ENCODE peak calls at places on chromosomes 16 and 17, in four cellular contexts. One of them, this sample, is unnamed. For H3K27me3 and H3K4me1, the result is how much of the 10 kb centered on the place peaks cover.

GRCh38 chr16:83973077-83973476 is 5.0 kb downstream of the NECAB2 start:
- DNase-seq in IMR-90: no peak
- DNase-seq in sigmoid colon: no peak
- DNase-seq in stomach: no peak
- DNase-seq in this sample: no peak

GRCh38 chr17:66446419-66446818 is 144.0 kb downstream of the PRKCA start:
- DNase-seq in IMR-90: no peak
- DNase-seq in sigmoid colon: no peak
- DNase-seq in stomach: no peak
- DNase-seq in this sample: no peak

GRCh38 chr16:66399031-66399430 is 28.1 kb upstream of the BEAN1 start:
- DNase-seq in IMR-90: peak
- DNase-seq in sigmoid colon: no peak
- DNase-seq in stomach: no peak
- DNase-seq in this sample: no peak

GRCh38 chr16:3642397-3643094 is 11.9 kb upstream of the DNASE1 start:
- DNase-seq in IMR-90: no peak
- DNase-seq in sigmoid colon: peak
- DNase-seq in stomach: peak
- DNase-seq in this sample: peak

GRCh38 chr16:11258553-11259287 is 2.7 kb upstream of the SOCS1 start:
- DNase-seq in IMR-90: no peak
- DNase-seq in sigmoid colon: peak
- DNase-seq in stomach: peak
- DNase-seq in this sample: no peak

GRCh38 chr16:12417051-12417818 is 386.5 kb downstream of the CPPED1 start:
- DNase-seq in IMR-90: no peak
- DNase-seq in sigmoid colon: no peak
- DNase-seq in stomach: no peak
- DNase-seq in this sample: no peak

GRCh38 chr16:4572715-4573114 is 16.6 kb downstream of the C16orf96 start:
- DNase-seq in IMR-90: no peak
- DNase-seq in sigmoid colon: peak
- DNase-seq in stomach: no peak
- DNase-seq in this sample: no peak

GRCh38 chr16:14071576-14072271 is 605 bp downstream of the MRTFB start:
- DNase-seq in IMR-90: no peak
- DNase-seq in sigmoid colon: no peak
- DNase-seq in stomach: no peak
- DNase-seq in this sample: no peak

GRCh38 chr17:14038206-14038605 is 31.1 kb upstream of the COX10 start:
- DNase-seq in IMR-90: peak
- DNase-seq in sigmoid colon: no peak
- DNase-seq in stomach: no peak
- DNase-seq in this sample: no peak

GRCh38 chr17:57781386-57782050 is 36.4 kb upstream of the CCDC182 start:
- DNase-seq in IMR-90: no peak
- DNase-seq in sigmoid colon: no peak
- DNase-seq in stomach: no peak
- DNase-seq in this sample: no peak

GRCh38 chr17:56808503-56808902 is 25.2 kb downstream of the C17orf67 start:
- DNase-seq in IMR-90: no peak
- DNase-seq in sigmoid colon: no peak
- DNase-seq in stomach: no peak
- DNase-seq in this sample: no peak

GRCh38 chr16:3474136-3474779 is 21.0 kb downstream of the C16orf90 start:
- DNase-seq in IMR-90: no peak
- DNase-seq in sigmoid colon: no peak
- DNase-seq in stomach: peak
- DNase-seq in this sample: no peak

GRCh38 chr17:50501054-50501453 is 7.2 kb upstream of the MYCBPAP start:
- DNase-seq in IMR-90: no peak
- DNase-seq in sigmoid colon: no peak
- DNase-seq in stomach: peak
- DNase-seq in this sample: no peak

GRCh38 chr16:88951989-88952388 is 25.0 kb downstream of the CBFA2T3 start:
- DNase-seq in IMR-90: no peak
- DNase-seq in sigmoid colon: no peak
- DNase-seq in stomach: no peak
- DNase-seq in this sample: no peak

GRCh38 chr16:8511464-8511863 is 78.8 kb downstream of the TMEM114 start:
- DNase-seq in IMR-90: no peak
- DNase-seq in sigmoid colon: no peak
- DNase-seq in stomach: no peak
- DNase-seq in this sample: no peak
- H3K27me3 ChIP-seq in IMR-90: under half
- H3K27me3 ChIP-seq in sigmoid colon: under half
- H3K27me3 ChIP-seq in stomach: under half
- H3K27me3 ChIP-seq in this sample: under half

GRCh38 chr17:81367171-81367570 is 28.1 kb upstream of the BAHCC1 start:
- DNase-seq in IMR-90: no peak
- DNase-seq in sigmoid colon: no peak
- DNase-seq in stomach: no peak
- DNase-seq in this sample: no peak

GRCh38 chr17:81364278-81365147 is 30.7 kb upstream of the BAHCC1 start:
- DNase-seq in IMR-90: no peak
- DNase-seq in sigmoid colon: no peak
- DNase-seq in stomach: no peak
- DNase-seq in this sample: peak

GRCh38 chr17:81366648-81367047 is 28.6 kb upstream of the BAHCC1 start:
- DNase-seq in IMR-90: no peak
- DNase-seq in sigmoid colon: no peak
- DNase-seq in stomach: no peak
- DNase-seq in this sample: no peak

GRCh38 chr17:81365601-81366585 is 29.4 kb upstream of the BAHCC1 start:
- DNase-seq in IMR-90: peak
- DNase-seq in sigmoid colon: peak
- DNase-seq in stomach: peak
- DNase-seq in this sample: peak

GRCh38 chr17:81365148-81365600 is 30.1 kb upstream of the BAHCC1 start:
- DNase-seq in IMR-90: peak
- DNase-seq in sigmoid colon: peak
- DNase-seq in stomach: peak
- DNase-seq in this sample: no peak
- TF ChIP-seq POLR2A in IMR-90: no peak
- TF ChIP-seq POLR2A in sigmoid colon: peak
- TF ChIP-seq POLR2A in stomach: no peak
- TF ChIP-seq POLR2A in this sample: peak

DNA sequence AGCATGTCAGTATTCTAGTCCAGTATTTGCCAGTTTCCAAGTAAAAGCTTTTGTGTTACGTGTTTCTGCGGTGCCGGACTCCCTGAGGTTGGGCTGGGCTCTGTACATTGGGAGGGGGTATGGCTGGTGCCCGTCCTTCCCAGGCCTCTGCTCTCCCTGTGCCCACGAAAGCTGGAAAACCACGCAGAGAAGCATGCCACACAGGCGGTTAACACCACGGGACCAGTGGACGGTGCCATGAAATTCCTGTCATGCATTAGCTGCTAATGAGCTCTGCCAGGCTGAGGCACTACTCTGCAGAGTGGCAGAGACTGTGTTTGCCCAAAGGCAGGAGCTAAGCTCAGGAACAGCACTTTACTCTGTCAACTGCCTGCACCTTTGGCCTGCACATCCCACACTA is 8.1 kb downstream of the SMIM5 start:
- DNase-seq in IMR-90: no peak
- DNase-seq in sigmoid colon: no peak
- DNase-seq in stomach: no peak
- DNase-seq in this sample: no peak
- H3K4me1 ChIP-seq in IMR-90: under half
- H3K4me1 ChIP-seq in sigmoid colon: under half
- H3K4me1 ChIP-seq in stomach: half or more
- H3K4me1 ChIP-seq in this sample: under half

DNA sequence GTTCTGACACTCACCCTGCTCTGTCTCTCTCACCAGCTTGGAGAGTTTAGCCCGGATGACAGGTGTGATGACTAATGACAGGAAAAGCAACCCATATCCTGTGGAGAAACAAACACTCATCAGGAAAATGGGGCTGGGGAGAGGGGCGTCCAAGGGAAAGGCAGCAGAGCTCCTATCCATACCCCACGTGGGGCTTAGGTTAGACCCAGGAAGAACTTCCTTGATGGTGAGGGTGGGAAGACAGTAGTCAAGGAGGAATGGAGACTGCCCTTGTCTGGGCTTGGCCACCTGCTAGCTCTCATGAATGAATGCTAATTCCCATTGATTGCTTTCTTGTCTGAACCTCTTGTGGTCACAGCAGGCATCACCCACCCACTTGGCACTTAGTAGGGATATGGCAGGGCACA is 3.8 kb downstream of the SLC46A1 start:
- DNase-seq in IMR-90: no peak
- DNase-seq in sigmoid colon: no peak
- DNase-seq in stomach: no peak
- DNase-seq in this sample: no peak
- H3K27me3 ChIP-seq in IMR-90: under half
- H3K27me3 ChIP-seq in sigmoid colon: under half
- H3K27me3 ChIP-seq in stomach: under half
- H3K27me3 ChIP-seq in this sample: under half

GRCh38 chr17:4664230-4664629 is 22.8 kb upstream of the ALOX15 start:
- DNase-seq in IMR-90: no peak
- DNase-seq in sigmoid colon: no peak
- DNase-seq in stomach: no peak
- DNase-seq in this sample: no peak

GRCh38 chr17:4657678-4658077 is 16.2 kb upstream of the ALOX15 start:
- DNase-seq in IMR-90: peak
- DNase-seq in sigmoid colon: no peak
- DNase-seq in stomach: no peak
- DNase-seq in this sample: no peak

GRCh38 chr17:4663711-4664110 is 22.2 kb upstream of the ALOX15 start:
- DNase-seq in IMR-90: no peak
- DNase-seq in sigmoid colon: no peak
- DNase-seq in stomach: no peak
- DNase-seq in this sample: no peak

DNA sequence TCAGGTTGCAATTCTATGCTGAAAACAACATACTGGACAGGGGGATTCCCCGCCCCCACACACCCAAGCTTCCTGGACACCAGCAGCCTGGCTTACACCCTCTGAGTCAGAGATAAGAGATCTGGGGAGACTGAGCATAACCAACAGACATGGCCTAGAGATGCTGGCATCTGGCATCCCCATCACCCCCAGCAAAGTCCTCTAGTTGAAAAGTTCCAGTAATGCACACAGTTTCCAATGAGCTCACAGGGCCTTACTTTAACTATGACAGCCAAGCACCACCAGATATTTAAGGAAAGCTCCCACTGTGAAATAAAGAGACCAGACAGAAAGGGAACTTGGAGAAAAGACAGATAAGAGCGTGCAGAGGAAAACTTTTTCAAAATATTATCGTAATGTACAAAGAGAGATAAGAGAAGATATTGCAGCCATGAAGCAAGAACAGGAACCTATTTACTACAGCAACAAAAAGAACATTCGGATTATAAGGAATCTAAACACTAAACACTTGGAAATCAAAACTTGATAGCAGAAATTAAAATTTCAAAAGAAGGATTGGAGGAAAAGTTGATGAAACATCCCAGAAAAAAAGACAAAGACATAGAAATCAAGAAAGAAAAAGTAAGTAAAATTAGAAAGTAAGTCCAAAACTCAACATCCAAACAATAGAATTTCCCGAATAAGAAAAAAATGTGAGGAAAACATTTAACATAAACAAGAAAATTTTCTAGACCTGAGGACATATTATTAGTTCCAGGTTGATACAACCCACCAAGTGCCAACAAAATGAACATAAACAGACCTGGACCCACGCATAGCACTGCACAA is 17.2 kb upstream of the ALOX15 start:
- DNase-seq in IMR-90: peak
- DNase-seq in sigmoid colon: no peak
- DNase-seq in stomach: no peak
- DNase-seq in this sample: no peak
- TF ChIP-seq POLR2A in IMR-90: no peak
- TF ChIP-seq POLR2A in sigmoid colon: no peak
- TF ChIP-seq POLR2A in stomach: no peak
- TF ChIP-seq POLR2A in this sample: no peak

GRCh38 chr17:78129385-78130079 is 977 bp upstream of the TMC6 start:
- DNase-seq in IMR-90: no peak
- DNase-seq in sigmoid colon: no peak
- DNase-seq in stomach: no peak
- DNase-seq in this sample: no peak
- H3K4me1 ChIP-seq in IMR-90: under half
- H3K4me1 ChIP-seq in sigmoid colon: under half
- H3K4me1 ChIP-seq in stomach: half or more
- H3K4me1 ChIP-seq in this sample: half or more

GRCh38 chr16:1758923-1759322 is 12.4 kb downstream of the NME3 start:
- DNase-seq in IMR-90: no peak
- DNase-seq in sigmoid colon: no peak
- DNase-seq in stomach: no peak
- DNase-seq in this sample: no peak
- H3K27me3 ChIP-seq in IMR-90: under half
- H3K27me3 ChIP-seq in sigmoid colon: under half
- H3K27me3 ChIP-seq in stomach: under half
- H3K27me3 ChIP-seq in this sample: under half

GRCh38 chr17:41768682-41769288 is 17.7 kb downstream of the JUP start:
- DNase-seq in IMR-90: no peak
- DNase-seq in sigmoid colon: no peak
- DNase-seq in stomach: no peak
- DNase-seq in this sample: no peak

GRCh38 chr17:41772218-41772585 is 14.3 kb downstream of the JUP start:
- DNase-seq in IMR-90: no peak
- DNase-seq in sigmoid colon: no peak
- DNase-seq in stomach: peak
- DNase-seq in this sample: no peak

GRCh38 chr17:41771389-41772206 is 14.9 kb downstream of the JUP start:
- DNase-seq in IMR-90: no peak
- DNase-seq in sigmoid colon: no peak
- DNase-seq in stomach: no peak
- DNase-seq in this sample: no peak

GRCh38 chr17:41769346-41769862 is 17.1 kb downstream of the JUP start:
- DNase-seq in IMR-90: no peak
- DNase-seq in sigmoid colon: no peak
- DNase-seq in stomach: no peak
- DNase-seq in this sample: no peak

GRCh38 chr17:41769985-41770384 is 16.5 kb downstream of the JUP start:
- DNase-seq in IMR-90: no peak
- DNase-seq in sigmoid colon: no peak
- DNase-seq in stomach: no peak
- DNase-seq in this sample: no peak
- TF ChIP-seq POLR2A in IMR-90: no peak
- TF ChIP-seq POLR2A in sigmoid colon: no peak
- TF ChIP-seq POLR2A in stomach: no peak
- TF ChIP-seq POLR2A in this sample: no peak

This sample was measured in vagina.